ENCODE peak calls at places on chromosomes 5 and 9, in four cellular contexts. J is A549, F is SK-N-SH, L is GM12878. O is an unnamed sample.

GRCh38 chr5:163504091-163504931 is 1.1 kb upstream of the MAT2B start:
- DNase-seq in F (peak), L (no peak), J (no peak), O (no peak)

GRCh38 chr5:436641-436975 is 6.4 kb upstream of the EXOC3 start:
- DNase-seq in J (no peak), F (no peak), L (no peak), O (no peak)

GRCh38 chr5:172688735-172689572 is 47.9 kb downstream of the NEURL1B start:
- DNase-seq in F (peak), J (no peak), L (no peak), O (no peak)

GRCh38 chr5:109898547-109899544 is 209.1 kb downstream of the MAN2A1 start:
- DNase-seq in F (no peak), L (no peak), J (no peak), O (no peak)

GRCh38 chr5:76608833-76609232 is 14.4 kb downstream of the F2RL2 start:
- DNase-seq in J (no peak), L (no peak), F (no peak), O (no peak)

GRCh38 chr9:119963258-119963797 is 594.1 kb upstream of the BRINP1 start:
- DNase-seq in F (peak), L (no peak), J (peak), O (no peak)

GRCh38 chr9:130286072-130286770 is 20.7 kb downstream of the HMCN2 start:
- DNase-seq in J (no peak), F (no peak), L (no peak), O (no peak)

GRCh38 chr5:117204926-117205869 is 630.6 kb upstream of the SEMA6A start:
- DNase-seq in F (peak), J (no peak), L (no peak), O (no peak)

GRCh38 chr5:88680253-88681132 is 202.5 kb downstream of the MEF2C start:
- DNase-seq in J (peak), F (peak), L (no peak), O (no peak)

GRCh38 chr9:109107402-109108240 is 12.1 kb downstream of the TMEM245 start:
- DNase-seq in L (no peak), J (peak), F (no peak), O (no peak)

GRCh38 chr9:12956261-12956660 is 181.4 kb downstream of the LURAP1L start:
- DNase-seq in F (no peak), L (no peak), J (no peak), O (no peak)

GRCh38 chr9:136542246-136543041 is 3.4 kb downstream of the NOTCH1 start:
- DNase-seq in F (no peak), J (no peak), L (no peak), O (no peak)

GRCh38 chr5:160438316-160439204 is 16.9 kb downstream of the PTTG1 start:
- DNase-seq in J (peak), L (peak), F (peak), O (peak)

GRCh38 chr5:37722236-37723146 is 117.3 kb downstream of the GDNF start:
- DNase-seq in J (peak), F (no peak), L (peak), O (peak)
- TF ChIP-seq REST in J (no peak), F (peak), L (no peak), O (no peak)

GRCh38 chr5:118891252-118891651 is 97.1 kb downstream of the DTWD2 start:
- DNase-seq in F (no peak), L (peak), J (no peak), O (no peak)
- TF ChIP-seq REST in F (no peak), L (no peak), J (no peak), O (no peak)

GRCh38 chr5:144205141-144205551 is 34.5 kb downstream of the KCTD16 start:
- DNase-seq in J (no peak), L (no peak), F (peak), O (no peak)
- TF ChIP-seq REST in J (no peak), L (no peak), F (no peak), O (no peak)

GRCh38 chr5:61332369-61332745 is 299 bp downstream of the ZSWIM6 start:
- DNase-seq in J (no peak), F (peak), L (no peak), O (no peak)

GRCh38 chr5:61332891-61333350 is 863 bp downstream of the ZSWIM6 start:
- DNase-seq in F (peak), L (no peak), J (peak), O (no peak)

GRCh38 chr5:61330341-61330878 is 1.6 kb upstream of the ZSWIM6 start:
- DNase-seq in F (peak), L (no peak), J (peak), O (no peak)

GRCh38 chr5:61330879-61331406 is 1.1 kb upstream of the ZSWIM6 start:
- DNase-seq in J (peak), L (no peak), F (peak), O (no peak)

GRCh38 chr5:61331407-61332368 is at the start of gene ZSWIM6:
- DNase-seq in F (peak), L (peak), J (peak), O (peak)
- TF ChIP-seq REST in F (peak), L (peak), J (no peak), O (peak)

GRCh38 chr5:37712750-37713149 is 127.1 kb downstream of the GDNF start:
- DNase-seq in L (no peak), J (no peak), F (no peak), O (no peak)
- TF ChIP-seq REST in L (no peak), J (no peak), F (no peak), O (no peak)